ENCODE peak calls at places on chromosomes 4 and X, in nine cellular contexts. X is foreskin fibroblast, F is immature natural killer cell, W is osteoblast, P is choroid plexus epithelial cell, V is Kasumi-1, J is HT1080, U is GM23248, S is ACHN. N is an unnamed sample.

GRCh38 chr4:3416270-3416669 is 25.5 kb upstream of the HGFAC start:
- DNase-seq in P (no peak), U (no peak), V (no peak), W (peak), J (no peak), X (no peak), S (no peak), F (no peak), N (no peak)

GRCh38 chr4:169993531-169993930 is 32.7 kb downstream of the MFAP3L start:
- DNase-seq in P (no peak), X (no peak), W (no peak), V (no peak), S (no peak), J (no peak), U (no peak), F (no peak), N (no peak)

GRCh38 chr4:106409901-106410889 is 41.6 kb upstream of the GIMD1 start:
- DNase-seq in U (no peak), W (no peak), P (no peak), X (no peak), V (no peak), S (no peak), J (no peak), F (no peak), N (no peak)

GRCh38 chr4:24924309-24924781 is 11.5 kb upstream of the CCDC149 start:
- DNase-seq in P (peak), V (no peak), U (peak), X (peak), W (peak), J (peak), F (no peak), S (peak), N (peak)

GRCh38 chr4:74148205-74148604 is 9.7 kb upstream of the MTHFD2L start:
- DNase-seq in S (no peak), J (no peak), V (no peak), U (no peak), P (no peak), W (no peak), F (no peak), X (no peak), N (no peak)

GRCh38 chrX:65266482-65266881 is 268.1 kb downstream of the LAS1L start:
- DNase-seq in X (no peak), J (no peak), W (no peak), S (no peak), P (no peak), F (no peak), U (no peak), V (no peak), N (no peak)

GRCh38 chr4:183657564-183657963 is 1.4 kb downstream of the RWDD4 start:
- DNase-seq in P (peak), U (peak), W (peak), J (no peak), V (peak), X (no peak), F (no peak), S (no peak), N (no peak)

GRCh38 chr4:82706349-82707000 is 92.1 kb downstream of the SCD5 start:
- DNase-seq in P (no peak), W (no peak), S (no peak), X (no peak), U (peak), J (peak), F (no peak), V (no peak), N (no peak)

GRCh38 chr4:1080961-1081688 is 32.2 kb downstream of the RNF212 start:
- DNase-seq in U (peak), S (peak), J (peak), V (no peak), W (peak), X (peak), F (no peak), P (no peak), N (peak)

N was measured in RCC 7860.